ENCODE peak calls at places on chromosome 5, in nine cellular contexts. V is GM12865, X is right lobe of liver, K is Peyer's patch, J is mammary epithelial cell, D is IMR-90, Q is colonic mucosa, T is tibial nerve, E is lung. O is an unnamed sample.

GRCh38 chr5:39149966-39150365 is 69.4 kb downstream of the FYB1 start:
- DNase-seq in V (no peak), X (no peak), K (no peak), J (no peak), D (no peak), Q (no peak), T (no peak), E (no peak), O (no peak)

GRCh38 chr5:34905564-34905963 is 9.7 kb downstream of the RAD1 start:
- DNase-seq in V (no peak), X (no peak), K (no peak), J (no peak), D (no peak), Q (no peak), T (no peak), E (no peak), O (peak)

GRCh38 chr5:12141496-12141895 is 237.2 kb upstream of the CTNND2 start:
- DNase-seq in V (no peak), X (no peak), K (no peak), J (no peak), D (no peak), Q (no peak), T (no peak), E (no peak), O (no peak)

GRCh38 chr5:148060881-148061280 is 2.9 kb upstream of the SPINK5 start:
- DNase-seq in V (no peak), X (no peak), K (no peak), J (no peak), D (no peak), Q (no peak), T (no peak), E (no peak), O (no peak)

GRCh38 chr5:87539839-87540238 is 127.1 kb upstream of the CCNH start:
- DNase-seq in V (no peak), X (no peak), K (no peak), J (no peak), D (no peak), Q (no peak), T (no peak), E (no peak), O (no peak)

GRCh38 chr5:78377056-78377717 is 16.8 kb downstream of the SCAMP1 start:
- DNase-seq in V (no peak), X (no peak), K (no peak), J (peak), D (peak), Q (no peak), T (peak), E (no peak), O (peak)

GRCh38 chr5:137935190-137935589 is 45.9 kb downstream of the PKD2L2 start:
- DNase-seq in V (peak), X (no peak), K (no peak), J (no peak), D (no peak), Q (no peak), T (no peak), E (no peak), O (no peak)

GRCh38 chr5:180101451-180102105 is 30.0 kb upstream of the RNF130 start:
- DNase-seq in V (no peak), X (no peak), K (no peak), J (no peak), D (no peak), Q (no peak), T (no peak), E (no peak), O (no peak)

DNA sequence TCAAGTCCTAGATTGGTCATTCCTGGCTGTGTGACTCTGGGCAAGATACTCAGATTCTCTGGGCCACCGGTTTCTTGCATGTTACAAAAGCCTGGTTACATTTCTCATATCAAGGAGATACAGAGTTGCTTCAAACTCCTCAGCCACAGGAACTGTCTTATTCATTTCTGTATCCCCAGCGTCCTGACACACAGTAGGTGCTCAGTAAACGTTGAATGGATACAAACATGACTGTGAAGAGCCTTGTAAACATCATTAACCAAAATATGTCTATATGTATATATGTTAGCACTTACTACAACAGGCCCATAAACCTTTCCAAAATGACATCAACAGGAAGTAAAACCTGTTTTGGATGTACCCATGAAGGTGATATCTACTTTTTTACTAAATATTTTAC is 1.6 kb downstream of the CLTB start:
- DNase-seq in V (no peak), X (no peak), K (no peak), J (no peak), D (no peak), Q (no peak), T (no peak), E (no peak), O (no peak)
- H3K4me3 ChIP-seq in V (no peak), X (no peak), K (no peak), J (peak), D (no peak), Q (peak), T (no peak), E (no peak), O (peak)

GRCh38 chr5:68215208-68215887 is at the start of gene PIK3R1:
- DNase-seq in V (peak), X (peak), K (peak), J (peak), D (peak), Q (peak), T (peak), E (peak), O (peak)
- TF ChIP-seq CTCF in V (peak), X (peak), K (peak), J (peak), D (peak), Q (peak), T (peak), E (no peak), O (peak)

GRCh38 chr5:141431286-141431685 is 979 bp downstream of the PCDHGA12 start:
- DNase-seq in V (peak), X (no peak), K (no peak), J (no peak), D (no peak), Q (no peak), T (no peak), E (no peak), O (peak)
- H3K4me3 ChIP-seq in V (peak), X (peak), K (peak), J (no peak), D (peak), Q (no peak), T (no peak), E (no peak), O (peak)

GRCh38 chr5:130067364-130067763 is 163.1 kb downstream of the CHSY3 start:
- DNase-seq in V (no peak), X (no peak), K (no peak), J (no peak), D (no peak), Q (no peak), T (no peak), E (no peak), O (no peak)

GRCh38 chr5:130068988-130069387 is 164.7 kb downstream of the CHSY3 start:
- DNase-seq in V (no peak), X (no peak), K (no peak), J (peak), D (no peak), Q (no peak), T (no peak), E (no peak), O (peak)

GRCh38 chr5:130063603-130064002 is 159.3 kb downstream of the CHSY3 start:
- DNase-seq in V (no peak), X (no peak), K (no peak), J (no peak), D (no peak), Q (no peak), T (no peak), E (no peak), O (no peak)

GRCh38 chr5:130066644-130067043 is 162.4 kb downstream of the CHSY3 start:
- DNase-seq in V (no peak), X (no peak), K (no peak), J (no peak), D (no peak), Q (no peak), T (no peak), E (no peak), O (peak)

GRCh38 chr5:130065617-130066016 is 161.4 kb downstream of the CHSY3 start:
- DNase-seq in V (no peak), X (no peak), K (no peak), J (no peak), D (no peak), Q (no peak), T (no peak), E (no peak), O (no peak)
- TF ChIP-seq CTCF in V (no peak), X (no peak), K (no peak), J (no peak), D (no peak), Q (no peak), T (no peak), E (no peak), O (no peak)

GRCh38 chr5:4250254-4250653 is 654.6 kb downstream of the IRX1 start:
- DNase-seq in V (no peak), X (no peak), K (no peak), J (no peak), D (no peak), Q (no peak), T (no peak), E (no peak), O (no peak)
- H3K4me3 ChIP-seq in V (no peak), X (no peak), K (no peak), J (no peak), D (no peak), Q (no peak), T (no peak), E (no peak), O (no peak)

GRCh38 chr5:77064040-77064439 is 23.0 kb downstream of the ZBED3 start:
- DNase-seq in V (no peak), X (no peak), K (no peak), J (no peak), D (no peak), Q (no peak), T (no peak), E (no peak), O (no peak)
- TF ChIP-seq CTCF in V (no peak), X (peak), K (no peak), J (peak), D (no peak), Q (no peak), T (no peak), E (no peak), O (no peak)

GRCh38 chr5:37662789-37663475 is 176.9 kb downstream of the GDNF start:
- DNase-seq in V (no peak), X (no peak), K (no peak), J (no peak), D (no peak), Q (no peak), T (no peak), E (no peak), O (no peak)
- H3K4me3 ChIP-seq in V (no peak), X (no peak), K (no peak), J (no peak), D (no peak), Q (no peak), T (no peak), E (no peak), O (no peak)

GRCh38 chr5:160380041-160380440 is 9.6 kb upstream of the C1QTNF2 start:
- DNase-seq in V (no peak), X (no peak), K (no peak), J (no peak), D (no peak), Q (no peak), T (no peak), E (no peak), O (no peak)
- TF ChIP-seq CTCF in V (no peak), X (no peak), K (no peak), J (no peak), D (no peak), Q (no peak), T (no peak), E (no peak), O (no peak)

GRCh38 chr5:56814963-56815656 is at the start of gene MAP3K1:
- DNase-seq in V (peak), X (peak), K (peak), J (peak), D (peak), Q (peak), T (peak), E (peak), O (peak)

GRCh38 chr5:56814361-56814962 is 887 bp upstream of the MAP3K1 start:
- DNase-seq in V (no peak), X (peak), K (peak), J (no peak), D (no peak), Q (peak), T (no peak), E (peak), O (no peak)

GRCh38 chr5:56815657-56816545 is 552 bp downstream of the MAP3K1 start:
- DNase-seq in V (peak), X (peak), K (peak), J (peak), D (peak), Q (peak), T (no peak), E (peak), O (peak)

GRCh38 chr5:56812110-56812509 is 3.2 kb upstream of the MAP3K1 start:
- DNase-seq in V (no peak), X (no peak), K (no peak), J (peak), D (peak), Q (no peak), T (no peak), E (no peak), O (no peak)

DNA sequence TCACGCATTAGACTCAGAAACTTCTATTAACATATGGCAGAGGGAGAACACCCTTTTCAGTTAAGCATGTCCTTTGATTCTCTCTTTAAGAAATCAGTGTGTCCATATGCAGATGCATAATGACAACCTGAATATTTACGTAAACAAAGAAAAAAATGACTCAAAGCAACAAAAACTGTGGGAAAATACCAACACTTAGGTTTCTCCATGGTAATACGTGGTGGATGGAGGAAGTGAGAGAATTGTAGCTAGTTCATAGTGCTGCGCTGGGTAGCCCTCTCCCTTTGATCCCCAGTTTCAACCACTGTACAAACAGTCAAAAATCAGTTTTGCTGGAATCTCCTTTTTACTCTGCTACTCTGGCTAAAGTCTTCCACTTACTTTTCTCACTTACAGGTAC is 2.0 kb upstream of the MAP3K1 start:
- DNase-seq in V (no peak), X (no peak), K (no peak), J (no peak), D (no peak), Q (no peak), T (no peak), E (no peak), O (no peak)
- H3K4me3 ChIP-seq in V (no peak), X (no peak), K (no peak), J (no peak), D (no peak), Q (no peak), T (no peak), E (no peak), O (no peak)

O was measured in foreskin fibroblast.